ENCODE peak calls at places on chromosomes 4 and X, in seven cellular contexts. B is MCF 10A, N is glutamatergic neuron, L is kidney, R is fibroblast of mammary gland, T is lower lobe of right lung, D is left ventricle myocardium inferior. Z is an unnamed sample.
A peak's percentile ranks its signal among the peaks of the same experiment; 100 is the strongest.

GRCh38 chr4:185774815-185775684 is 36.9 kb downstream of the SORBS2 start:
- DNase-seq in L (peak; percentile 84), B (peak; percentile 70), N (no peak), R (peak; percentile 71), D (no peak), T (peak; percentile 51), Z (no peak)

GRCh38 chrX:65878456-65878855 is 161.4 kb downstream of the VSIG4 start:
- DNase-seq in B (no peak), R (no peak), T (no peak), L (no peak), D (no peak), N (no peak), Z (no peak)

GRCh38 chrX:31708116-31708515 is 636.3 kb upstream of the FTHL17 start:
- DNase-seq in D (no peak), N (no peak), L (no peak), R (peak; percentile 3), T (no peak), B (no peak), Z (no peak)

GRCh38 chr4:8915201-8916200 is 43.9 kb upstream of the HMX1 start:
- DNase-seq in T (no peak), R (no peak), N (no peak), D (no peak), L (peak; percentile 62), B (no peak), Z (peak; percentile 66)

GRCh38 chr4:31613946-31614623 is 893.9 kb downstream of the PCDH7 start:
- DNase-seq in R (no peak), B (no peak), D (no peak), T (no peak), N (no peak), L (no peak), Z (no peak)

GRCh38 chrX:41734530-41734929 is 10.5 kb downstream of the GPR82 start:
- DNase-seq in N (no peak), L (no peak), R (peak; percentile 40), B (peak; percentile 16), T (no peak), D (no peak), Z (no peak)

GRCh38 chr4:76002176-76002575 is 5.1 kb downstream of the CXCL9 start:
- DNase-seq in B (peak; percentile 53), R (peak; percentile 56), L (no peak), N (no peak), T (no peak), D (no peak), Z (no peak)

GRCh38 chr4:65747386-65747785 is 77.1 kb upstream of the EPHA5 start:
- DNase-seq in R (no peak), D (no peak), L (no peak), N (no peak), B (no peak), T (no peak), Z (no peak)

GRCh38 chrX:84118315-84118714 is 69.7 kb downstream of the RPS6KA6 start:
- DNase-seq in T (no peak), B (no peak), N (no peak), D (no peak), R (no peak), L (no peak), Z (no peak)

GRCh38 chr4:5409237-5409636 is 299.1 kb downstream of the EVC2 start:
- DNase-seq in N (no peak), B (no peak), T (no peak), D (no peak), L (no peak), R (peak; percentile 5), Z (no peak)

GRCh38 chr4:97073194-97073593 is 1070.1 kb downstream of the STPG2 start:
- DNase-seq in N (no peak), R (no peak), D (no peak), B (no peak), L (no peak), T (no peak), Z (no peak)

GRCh38 chrX:53073115-53073581 is 9.0 kb upstream of the TSPYL2 start:
- DNase-seq in L (peak; percentile 15), B (peak; percentile 56), T (no peak), D (no peak), N (peak; percentile 34), R (no peak), Z (peak; percentile 38)

GRCh38 chrX:38375888-38376287 is 23.5 kb downstream of the OTC start:
- DNase-seq in T (no peak), L (no peak), R (peak; percentile 27), N (no peak), D (no peak), B (peak; percentile 40), Z (no peak)

GRCh38 chr4:3405176-3405575 is 36.6 kb upstream of the HGFAC start:
- DNase-seq in N (no peak), D (no peak), R (no peak), L (no peak), B (no peak), T (no peak), Z (peak; percentile 44)

GRCh38 chrX:34586507-34586906 is 70.6 kb downstream of the TMEM47 start:
- DNase-seq in D (no peak), N (no peak), L (no peak), B (no peak), T (no peak), R (no peak), Z (no peak)

GRCh38 chrX:20204354-20204753 is 62.4 kb downstream of the RPS6KA3 start:
- DNase-seq in N (no peak), B (no peak), T (no peak), R (no peak), L (no peak), D (no peak), Z (no peak)

GRCh38 chr4:41258783-41259182 is 2.1 kb downstream of the UCHL1 start:
- DNase-seq in N (peak; percentile 29), D (no peak), B (peak; percentile 68), L (no peak), T (no peak), R (peak; percentile 81), Z (no peak)
- TF ChIP-seq CTCF in N (no peak), D (peak; percentile 48), B (peak; percentile 52), L (peak; percentile 58), T (peak; percentile 32), R (peak; percentile 56), Z (no peak)

GRCh38 chrX:120378570-120378969 is 16.7 kb downstream of the ATP1B4 start:
- DNase-seq in R (no peak), L (no peak), N (no peak), T (no peak), D (no peak), B (no peak), Z (no peak)

GRCh38 chrX:120377179-120377578 is 15.3 kb downstream of the ATP1B4 start:
- DNase-seq in T (no peak), N (no peak), R (no peak), D (no peak), B (no peak), L (no peak), Z (no peak)

DNA sequence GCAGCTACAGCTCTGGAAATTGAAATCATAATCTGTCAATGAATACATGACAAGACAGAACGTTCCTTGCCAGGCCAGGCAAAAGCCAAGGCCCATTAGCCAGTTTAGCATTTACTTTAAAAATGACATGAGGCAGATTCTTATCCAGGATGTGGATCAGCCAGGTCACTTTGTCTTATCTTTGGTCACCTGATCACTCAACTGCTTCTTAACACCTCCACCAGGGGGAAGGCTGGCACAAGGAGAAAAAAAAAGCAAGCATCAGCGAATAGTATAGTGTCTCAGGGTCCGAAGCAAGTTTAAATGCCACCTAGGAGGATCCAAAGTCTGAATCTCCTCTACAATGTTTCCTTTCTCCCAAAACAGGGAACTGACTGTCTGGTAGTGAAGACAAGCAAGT is 18.8 kb downstream of the ATP1B4 start:
- DNase-seq in L (no peak), T (no peak), N (no peak), B (peak; percentile 68), D (no peak), R (peak; percentile 9), Z (no peak)
- TF ChIP-seq CTCF in L (no peak), T (no peak), N (peak; percentile 14), B (peak; percentile 42), D (peak; percentile 20), R (peak; percentile 28), Z (peak; percentile 5)

DNA sequence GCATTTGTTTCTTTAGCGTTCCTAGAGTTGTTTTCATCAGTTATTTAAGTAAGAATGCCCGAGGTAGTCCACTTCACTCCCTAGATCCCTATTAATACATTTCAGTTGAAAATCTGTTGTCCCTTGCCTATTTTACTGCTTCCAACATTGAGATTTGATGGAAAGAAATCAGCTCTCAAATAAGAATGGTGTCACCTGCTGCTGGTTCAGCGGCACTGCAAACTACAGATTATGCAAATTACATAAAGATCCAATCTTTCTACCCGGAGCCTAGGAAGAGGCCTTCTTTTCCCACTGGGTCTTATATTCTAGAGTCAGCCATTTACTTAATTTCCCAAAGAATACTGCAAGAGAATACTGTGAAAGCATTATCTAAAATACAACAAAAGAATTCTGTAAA is 597.6 kb upstream of the MAGEB2 start:
- DNase-seq in B (peak; percentile 2), N (no peak), D (no peak), T (no peak), L (no peak), R (peak; percentile 8), Z (no peak)
- TF ChIP-seq CTCF in B (peak; percentile 7), N (no peak), D (no peak), T (no peak), L (no peak), R (no peak), Z (no peak)

GRCh38 chrX:87664381-87664780 is 146.8 kb downstream of the KLHL4 start:
- DNase-seq in N (no peak), D (no peak), L (no peak), R (peak; percentile 46), T (no peak), B (peak; percentile 50), Z (no peak)

GRCh38 chrX:87661761-87662160 is 144.2 kb downstream of the KLHL4 start:
- DNase-seq in T (no peak), R (no peak), D (no peak), L (no peak), N (no peak), B (no peak), Z (no peak)

GRCh38 chrX:87663421-87663820 is 145.8 kb downstream of the KLHL4 start:
- DNase-seq in R (no peak), B (no peak), T (no peak), D (no peak), L (no peak), N (no peak), Z (no peak)
- TF ChIP-seq CTCF in R (no peak), B (no peak), T (no peak), D (no peak), L (no peak), N (no peak), Z (no peak)

GRCh38 chr4:142671516-142671915 is 174.6 kb downstream of the INPP4B start:
- DNase-seq in T (no peak), D (no peak), R (no peak), B (no peak), L (no peak), N (no peak), Z (no peak)
- TF ChIP-seq CTCF in T (no peak), D (no peak), R (peak; percentile 25), B (no peak), L (no peak), N (peak; percentile 15), Z (no peak)

GRCh38 chr4:112853662-112854256 is 195.7 kb upstream of the ANK2 start:
- DNase-seq in R (peak; percentile 41), B (peak; percentile 37), D (no peak), N (no peak), L (no peak), T (no peak), Z (no peak)
- TF ChIP-seq CTCF in R (peak; percentile 66), B (peak; percentile 52), D (peak; percentile 49), N (peak; percentile 47), L (no peak), T (no peak), Z (no peak)

Z was measured in suprapubic skin.